ENCODE peak calls at places on chromosomes 12 and 14, in five cellular contexts. U, I, X, E and H are unnamed samples.

GRCh38 chr14:78836777-78837176 is 666.6 kb downstream of the NRXN3 start:
- DNase-seq in I (peak), U (no peak), E (peak), X (peak), H (peak)

GRCh38 chr12:12182926-12183325 is 83.9 kb downstream of the LRP6 start:
- DNase-seq in U (no peak), E (no peak), X (no peak), I (no peak), H (no peak)

GRCh38 chr12:3336606-3337311 is 154.2 kb upstream of the PRMT8 start:
- DNase-seq in E (no peak), I (no peak), U (no peak), X (peak), H (no peak)

GRCh38 chr12:6451348-6452244 is at the start of gene TAPBPL:
- DNase-seq in U (peak), X (peak), E (peak), I (peak), H (peak)

GRCh38 chr14:22978873-22979671 is 3.3 kb downstream of the AJUBA start:
- DNase-seq in X (peak), U (no peak), I (peak), E (no peak), H (no peak)

GRCh38 chr12:107544947-107545346 is 140.7 kb upstream of the PWP1 start:
- DNase-seq in E (no peak), X (no peak), U (no peak), I (no peak), H (no peak)

GRCh38 chr12:75717902-75718301 is 206.5 kb upstream of the KRR1 start:
- DNase-seq in I (no peak), E (no peak), X (no peak), U (no peak), H (no peak)

GRCh38 chr12:128727999-128728398 is 95.8 kb downstream of the SLC15A4 start:
- DNase-seq in U (no peak), X (no peak), E (no peak), I (no peak), H (no peak)

GRCh38 chr12:127272864-127273263 is 994.1 kb upstream of the TMEM132C start:
- DNase-seq in I (no peak), U (peak), X (no peak), E (no peak), H (no peak)

GRCh38 chr12:12819752-12820311 is 6.7 kb downstream of the DDX47 start:
- DNase-seq in I (peak), E (no peak), X (no peak), U (no peak), H (no peak)

GRCh38 chr12:53197011-53197640 is 9.9 kb downstream of the ITGB7 start:
- DNase-seq in X (no peak), I (no peak), E (no peak), U (no peak), H (no peak)
- TF ChIP-seq POLR2A in X (no peak), I (no peak), E (no peak), U (no peak), H (no peak)

GRCh38 chr12:109097435-109098141 is at the start of gene UNG:
- DNase-seq in U (peak), I (peak), X (peak), E (peak), H (peak)
- TF ChIP-seq POLR2A in U (no peak), I (no peak), X (no peak), E (peak), H (no peak)

GRCh38 chr14:49598479-49599301 is at the start of gene LRR1:
- DNase-seq in I (peak), E (peak), X (peak), U (peak), H (peak)
- TF ChIP-seq POLR2A in I (peak), E (peak), X (no peak), U (no peak), H (peak)

DNA sequence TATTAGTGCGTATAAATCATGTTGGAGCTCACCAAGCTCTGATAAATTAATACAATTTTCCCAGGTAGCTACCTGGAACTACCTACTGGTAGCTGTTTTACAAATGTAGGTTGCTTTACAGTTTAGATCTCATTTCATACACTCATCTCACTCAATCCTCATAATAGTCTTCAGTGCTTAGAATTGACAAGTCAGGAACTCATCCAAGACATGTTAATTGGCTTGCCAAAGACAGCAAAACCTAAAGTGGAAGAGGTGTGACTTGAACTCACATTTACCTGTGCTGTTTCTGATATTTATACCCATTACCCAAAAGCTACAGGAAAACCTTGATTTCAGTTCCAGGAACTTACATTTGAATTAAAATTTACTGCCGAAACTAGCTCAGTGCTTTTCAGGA is 296.7 kb downstream of the DIO2 start:
- DNase-seq in X (no peak), E (no peak), I (no peak), U (no peak), H (no peak)
- TF ChIP-seq POLR2A in X (no peak), E (no peak), I (no peak), U (no peak), H (no peak)

GRCh38 chr12:111446044-111446581 is 40.4 kb downstream of the SH2B3 start:
- DNase-seq in E (peak), I (peak), U (peak), X (peak), H (no peak)

GRCh38 chr12:111447571-111448265 is 42.0 kb downstream of the SH2B3 start:
- DNase-seq in E (peak), X (peak), U (peak), I (no peak), H (no peak)

GRCh38 chr12:111445311-111446043 is 39.8 kb downstream of the SH2B3 start:
- DNase-seq in X (no peak), E (no peak), I (no peak), U (peak), H (no peak)

GRCh38 chr12:111448266-111448830 is 42.6 kb downstream of the SH2B3 start:
- DNase-seq in X (peak), I (no peak), E (peak), U (peak), H (no peak)

DNA sequence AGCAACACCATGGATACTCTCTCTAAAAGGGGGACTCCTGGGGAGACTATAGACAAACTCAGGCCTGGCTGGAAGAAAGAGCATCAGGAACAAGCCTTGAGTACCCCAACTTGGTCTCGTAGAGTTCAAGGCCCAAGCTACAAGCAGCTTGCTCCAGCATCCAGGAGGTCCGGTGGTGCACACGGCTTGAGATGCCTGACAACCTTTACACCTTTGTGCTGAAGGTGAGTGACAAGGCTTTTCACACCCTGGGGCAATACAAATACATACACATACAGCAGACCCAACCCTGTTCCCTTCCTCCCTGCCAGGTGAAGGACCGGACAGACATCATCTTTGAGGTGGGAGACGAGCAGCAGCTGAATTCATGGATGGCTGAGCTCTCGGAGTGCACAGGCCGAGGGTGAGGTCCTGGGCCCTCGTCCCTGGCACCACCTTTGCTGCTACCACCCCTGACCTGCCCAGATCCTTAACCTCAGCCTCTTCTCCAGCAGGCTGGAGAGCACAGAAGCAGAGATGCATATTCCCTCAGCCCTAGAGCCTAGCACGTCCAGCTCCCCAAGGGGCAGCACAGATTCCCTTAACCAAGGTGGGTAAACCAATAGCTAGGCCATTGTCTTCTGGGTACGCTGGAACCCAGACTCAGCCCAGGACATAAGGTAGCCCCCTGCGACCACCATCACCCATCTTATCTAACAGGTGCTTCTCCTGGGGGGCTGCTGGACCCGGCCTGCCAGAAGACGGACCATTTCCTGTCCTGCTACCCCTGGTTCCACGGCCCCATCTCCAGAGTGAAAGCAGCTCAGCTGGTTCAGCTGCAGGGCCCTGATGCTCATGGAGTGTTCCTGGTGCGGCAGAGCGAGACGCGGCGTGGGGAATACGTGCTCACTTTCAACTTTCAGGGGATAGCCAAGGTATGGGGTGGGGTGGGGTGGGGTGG is 41.2 kb downstream of the SH2B3 start:
- DNase-seq in U (peak), I (no peak), E (peak), X (peak), H (no peak)
- TF ChIP-seq POLR2A in U (no peak), I (no peak), E (no peak), X (no peak), H (no peak)